ENCODE peak calls at places on chromosomes 6 and 20, in nine cellular contexts. One of them, this sample, is unnamed.

GRCh38 chr6:72937160-72937559 is 288.1 kb downstream of the KHDC1L start:
- DNase-seq in psoas muscle: no peak
- DNase-seq in left cardiac atrium: no peak
- DNase-seq in heart left ventricle: no peak
- DNase-seq in activated CD4-positive, alpha-beta T cell treated with anti-CD3 and anti-CD28 coated beads, Interleukin-2, amount 50 U/mL, for 4 hours: no peak
- DNase-seq in mucosa of gallbladder: no peak
- DNase-seq in fibroblast of the aortic adventitia: no peak
- DNase-seq in AG04450: no peak
- DNase-seq in skeletal muscle cell: no peak
- DNase-seq in this sample: no peak

GRCh38 chr20:21574443-21574842 is 60.6 kb upstream of the NKX2-2 start:
- DNase-seq in skeletal muscle cell: no peak
- DNase-seq in psoas muscle: no peak
- DNase-seq in fibroblast of the aortic adventitia: no peak
- DNase-seq in heart left ventricle: no peak
- DNase-seq in activated CD4-positive, alpha-beta T cell treated with anti-CD3 and anti-CD28 coated beads, Interleukin-2, amount 50 U/mL, for 4 hours: no peak
- DNase-seq in mucosa of gallbladder: no peak
- DNase-seq in AG04450: no peak
- DNase-seq in left cardiac atrium: no peak
- DNase-seq in this sample: no peak

GRCh38 chr6:29948277-29948676 is 5.9 kb downstream of the HLA-A start:
- DNase-seq in AG04450: no peak
- DNase-seq in mucosa of gallbladder: no peak
- DNase-seq in psoas muscle: no peak
- DNase-seq in skeletal muscle cell: no peak
- DNase-seq in activated CD4-positive, alpha-beta T cell treated with anti-CD3 and anti-CD28 coated beads, Interleukin-2, amount 50 U/mL, for 4 hours: no peak
- DNase-seq in heart left ventricle: no peak
- DNase-seq in left cardiac atrium: no peak
- DNase-seq in fibroblast of the aortic adventitia: no peak
- DNase-seq in this sample: no peak

GRCh38 chr20:62502496-62503095 is 26.8 kb upstream of the GATA5 start:
- DNase-seq in AG04450: no peak
- DNase-seq in heart left ventricle: no peak
- DNase-seq in activated CD4-positive, alpha-beta T cell treated with anti-CD3 and anti-CD28 coated beads, Interleukin-2, amount 50 U/mL, for 4 hours: no peak
- DNase-seq in skeletal muscle cell: no peak
- DNase-seq in mucosa of gallbladder: no peak
- DNase-seq in fibroblast of the aortic adventitia: no peak
- DNase-seq in psoas muscle: no peak
- DNase-seq in left cardiac atrium: no peak
- DNase-seq in this sample: no peak

GRCh38 chr6:170188571-170189001 is 102.3 kb downstream of the DLL1 start:
- DNase-seq in fibroblast of the aortic adventitia: no peak
- DNase-seq in AG04450: no peak
- DNase-seq in mucosa of gallbladder: peak; percentile 6
- DNase-seq in psoas muscle: no peak
- DNase-seq in heart left ventricle: no peak
- DNase-seq in activated CD4-positive, alpha-beta T cell treated with anti-CD3 and anti-CD28 coated beads, Interleukin-2, amount 50 U/mL, for 4 hours: no peak
- DNase-seq in skeletal muscle cell: no peak
- DNase-seq in left cardiac atrium: no peak
- DNase-seq in this sample: no peak

GRCh38 chr6:11096109-11096508 is 2.5 kb downstream of the SMIM13 start:
- DNase-seq in skeletal muscle cell: peak; percentile 43
- DNase-seq in activated CD4-positive, alpha-beta T cell treated with anti-CD3 and anti-CD28 coated beads, Interleukin-2, amount 50 U/mL, for 4 hours: no peak
- DNase-seq in fibroblast of the aortic adventitia: peak; percentile 50
- DNase-seq in AG04450: no peak
- DNase-seq in mucosa of gallbladder: peak; percentile 23
- DNase-seq in left cardiac atrium: no peak
- DNase-seq in psoas muscle: no peak
- DNase-seq in heart left ventricle: no peak
- DNase-seq in this sample: peak; percentile 52

GRCh38 chr20:37868998-37869861 is 33.7 kb upstream of the VSTM2L start:
- DNase-seq in psoas muscle: no peak
- DNase-seq in heart left ventricle: no peak
- DNase-seq in fibroblast of the aortic adventitia: no peak
- DNase-seq in AG04450: no peak
- DNase-seq in left cardiac atrium: no peak
- DNase-seq in mucosa of gallbladder: no peak
- DNase-seq in activated CD4-positive, alpha-beta T cell treated with anti-CD3 and anti-CD28 coated beads, Interleukin-2, amount 50 U/mL, for 4 hours: no peak
- DNase-seq in skeletal muscle cell: no peak
- DNase-seq in this sample: no peak

GRCh38 chr6:161354956-161355355 is 81.1 kb upstream of the AGPAT4 start:
- DNase-seq in psoas muscle: no peak
- DNase-seq in skeletal muscle cell: no peak
- DNase-seq in activated CD4-positive, alpha-beta T cell treated with anti-CD3 and anti-CD28 coated beads, Interleukin-2, amount 50 U/mL, for 4 hours: no peak
- DNase-seq in heart left ventricle: no peak
- DNase-seq in fibroblast of the aortic adventitia: no peak
- DNase-seq in mucosa of gallbladder: no peak
- DNase-seq in left cardiac atrium: no peak
- DNase-seq in AG04450: no peak
- DNase-seq in this sample: no peak

GRCh38 chr6:88722691-88723090 is 240.7 kb downstream of the RNGTT start:
- DNase-seq in activated CD4-positive, alpha-beta T cell treated with anti-CD3 and anti-CD28 coated beads, Interleukin-2, amount 50 U/mL, for 4 hours: no peak
- DNase-seq in AG04450: peak; percentile 15
- DNase-seq in heart left ventricle: no peak
- DNase-seq in left cardiac atrium: no peak
- DNase-seq in skeletal muscle cell: no peak
- DNase-seq in psoas muscle: no peak
- DNase-seq in mucosa of gallbladder: no peak
- DNase-seq in fibroblast of the aortic adventitia: no peak
- DNase-seq in this sample: no peak

GRCh38 chr6:10418862-10419748 is 4.2 kb upstream of the TFAP2A start:
- DNase-seq in skeletal muscle cell: no peak
- DNase-seq in heart left ventricle: no peak
- DNase-seq in fibroblast of the aortic adventitia: no peak
- DNase-seq in AG04450: no peak
- DNase-seq in psoas muscle: no peak
- DNase-seq in left cardiac atrium: no peak
- DNase-seq in activated CD4-positive, alpha-beta T cell treated with anti-CD3 and anti-CD28 coated beads, Interleukin-2, amount 50 U/mL, for 4 hours: no peak
- DNase-seq in mucosa of gallbladder: no peak
- DNase-seq in this sample: no peak

This sample was measured in AG09309.